ENCODE peak calls at places on chromosomes 5 and 9, in four cellular contexts. W, Z, J and Y are unnamed samples. For H3K9me3, the result is how much of the 10 kb centered on the place peaks cover.

GRCh38 chr5:142813208-142813607 is 43.0 kb downstream of the ARHGAP26 start:
- DNase-seq in W (no peak), J (no peak), Z (no peak), Y (no peak)

GRCh38 chr5:40570408-40571129 is 109.1 kb upstream of the PTGER4 start:
- DNase-seq in W (peak), J (no peak), Z (no peak), Y (no peak)

GRCh38 chr5:65126670-65127069 is 355.1 kb downstream of the ADAMTS6 start:
- DNase-seq in J (no peak), Z (no peak), W (no peak), Y (no peak)

GRCh38 chr9:116656535-116656934 is 30.6 kb upstream of the TRIM32 start:
- DNase-seq in J (no peak), W (no peak), Z (no peak), Y (no peak)

GRCh38 chr5:64292611-64293215 is 127.1 kb downstream of the RNF180 start:
- DNase-seq in Z (no peak), J (no peak), W (no peak), Y (no peak)

GRCh38 chr5:68046445-68046844 is 169.1 kb upstream of the PIK3R1 start:
- DNase-seq in J (peak), Z (no peak), W (peak), Y (no peak)

GRCh38 chr9:138117101-138117750 is 239.6 kb downstream of the CACNA1B start:
- DNase-seq in Z (no peak), W (no peak), J (no peak), Y (no peak)

GRCh38 chr9:111870774-111871542 is 25.7 kb upstream of the UGCG start:
- DNase-seq in Z (no peak), J (no peak), W (no peak), Y (no peak)

GRCh38 chr9:94987731-94988130 is 261.2 kb downstream of the AOPEP start:
- DNase-seq in W (no peak), J (no peak), Z (no peak), Y (no peak)

GRCh38 chr9:130414081-130414731 is 30.6 kb upstream of the ASS1 start:
- DNase-seq in Z (no peak), J (no peak), W (no peak), Y (no peak)

GRCh38 chr5:122354293-122354692 is 42.3 kb downstream of the SNCAIP start:
- DNase-seq in Z (no peak), J (no peak), W (no peak), Y (no peak)

GRCh38 chr9:124616961-124617360 is 109.8 kb upstream of the NR5A1 start:
- DNase-seq in J (no peak), W (no peak), Z (no peak), Y (no peak)

GRCh38 chr5:157057459-157058370 is 1.2 kb downstream of the HAVCR1 start:
- DNase-seq in J (no peak), Z (no peak), W (no peak), Y (no peak)

DNA sequence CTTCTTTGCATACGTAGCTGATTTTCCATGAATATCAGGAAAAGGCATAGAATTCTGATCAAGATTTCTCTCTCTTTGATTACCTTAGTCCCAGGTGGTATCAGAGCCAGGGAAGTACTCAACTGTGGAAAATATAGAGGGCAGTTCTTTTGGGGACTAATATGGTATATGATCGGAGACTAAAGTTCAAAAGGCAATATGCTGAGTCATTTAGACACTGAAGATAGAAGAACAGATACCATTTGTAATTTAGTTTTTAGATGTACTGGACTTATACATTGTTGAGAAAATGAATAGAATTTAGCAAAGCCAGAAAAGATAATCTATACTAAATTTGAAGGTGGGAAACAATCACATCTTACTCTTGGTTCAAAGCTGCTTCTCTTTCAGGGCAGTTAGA is 5.1 kb downstream of the PCDHB3 start:
- DNase-seq in W (no peak), Z (no peak), J (no peak), Y (no peak)
- H3K9me3 ChIP-seq in W (under half), Z (under half), J (under half), Y (under half)

GRCh38 chr9:113042884-113043657 is 13.5 kb downstream of the ZFP37 start:
- DNase-seq in J (no peak), Z (no peak), W (peak), Y (no peak)
- H3K9me3 ChIP-seq in J (half or more), Z (half or more), W (under half), Y (under half)

GRCh38 chr5:146342519-146342881 is 3.9 kb downstream of the POU4F3 start:
- DNase-seq in Z (no peak), J (no peak), W (no peak), Y (no peak)
- H3K9me3 ChIP-seq in Z (under half), J (under half), W (under half), Y (under half)

GRCh38 chr5:178988436-178989220 is 6.5 kb downstream of the GRM6 start:
- DNase-seq in W (no peak), J (no peak), Z (no peak), Y (no peak)

GRCh38 chr5:178986326-178986960 is 8.7 kb downstream of the GRM6 start:
- DNase-seq in W (no peak), Z (no peak), J (no peak), Y (no peak)

GRCh38 chr5:178990491-178990890 is 4.6 kb downstream of the GRM6 start:
- DNase-seq in W (no peak), Z (no peak), J (no peak), Y (no peak)

GRCh38 chr5:178991190-178992145 is 3.7 kb downstream of the GRM6 start:
- DNase-seq in Z (no peak), J (no peak), W (no peak), Y (no peak)

DNA sequence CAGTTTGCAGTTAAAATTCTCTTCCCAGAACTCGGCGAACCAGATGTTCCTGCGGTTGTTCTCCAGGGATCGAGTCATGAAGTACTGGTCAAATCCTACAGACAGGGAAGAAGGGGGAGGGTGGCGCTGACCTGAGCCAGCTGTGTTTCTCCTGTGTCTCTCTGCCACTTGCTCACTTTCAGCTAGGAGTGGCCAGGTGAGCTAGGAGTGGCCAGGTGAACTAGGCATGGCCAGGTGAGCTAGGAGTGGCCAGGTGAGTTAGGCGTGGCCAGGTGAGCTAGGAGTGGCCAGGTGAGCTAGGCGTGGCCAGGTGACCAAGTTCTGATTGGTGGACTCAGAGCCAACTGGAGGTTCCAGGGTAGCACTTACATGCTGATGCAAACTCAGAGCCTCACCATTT is 5.8 kb downstream of the GRM6 start:
- DNase-seq in W (no peak), Z (no peak), J (no peak), Y (no peak)
- H3K9me3 ChIP-seq in W (under half), Z (under half), J (half or more), Y (under half)

GRCh38 chr5:178560911-178561310 is 29.3 kb downstream of the COL23A1 start:
- DNase-seq in W (no peak), Z (no peak), J (no peak), Y (no peak)
- H3K9me3 ChIP-seq in W (under half), Z (under half), J (under half), Y (under half)

DNA sequence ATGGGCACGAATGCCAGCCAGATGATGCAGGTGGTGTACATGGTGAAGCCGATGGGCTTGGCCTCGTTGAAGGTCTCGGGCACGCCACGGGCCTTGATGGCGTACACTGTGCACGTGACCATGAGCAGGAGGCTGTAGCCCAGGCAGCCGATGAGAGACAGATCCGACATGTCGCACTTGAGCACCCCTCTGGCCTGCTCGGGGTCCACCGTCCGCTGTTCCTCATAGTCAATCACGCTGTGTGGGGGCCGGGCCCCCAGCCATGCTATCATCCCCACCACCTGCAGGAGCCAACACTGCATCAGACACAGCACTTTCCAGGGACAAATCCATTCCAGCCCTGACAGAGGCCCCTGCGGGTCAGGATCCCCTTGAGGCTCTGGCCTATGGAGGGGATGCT is 12.2 kb downstream of the GRM6 start:
- DNase-seq in Z (no peak), W (no peak), J (no peak), Y (no peak)
- H3K9me3 ChIP-seq in Z (half or more), W (under half), J (half or more), Y (under half)

GRCh38 chr9:135148386-135148785 is 60.9 kb downstream of the OLFM1 start:
- DNase-seq in W (no peak), J (no peak), Z (no peak), Y (no peak)
- H3K9me3 ChIP-seq in W (under half), J (under half), Z (under half), Y (under half)